ENCODE peak calls at places on chromosomes 13 and 19, in nine cellular contexts. L, C, B, G, S, E, O, Z and A are unnamed samples. For H3K79me2 and H4K20me1, the result is how much of the 10 kb centered on the place peaks cover.

GRCh38 chr19:3617463-3617862 is 9.1 kb downstream of the CACTIN start:
- DNase-seq in L (peak), C (no peak), B (no peak), G (peak), S (no peak), E (no peak), O (no peak), Z (peak), A (no peak)

GRCh38 chr19:33547676-33548075 is 26.1 kb upstream of the PEPD start:
- DNase-seq in L (no peak), C (no peak), B (no peak), G (no peak), S (no peak), E (no peak), O (no peak), Z (no peak), A (no peak)

GRCh38 chr13:23628765-23629565 is 58.8 kb downstream of the TNFRSF19 start:
- DNase-seq in L (no peak), C (no peak), B (no peak), G (no peak), S (no peak), E (no peak), O (no peak), Z (no peak), A (no peak)

GRCh38 chr19:16645140-16645539 is 14.8 kb downstream of the SMIM7 start:
- DNase-seq in L (no peak), C (no peak), B (no peak), G (no peak), S (no peak), E (no peak), O (no peak), Z (no peak), A (no peak)

GRCh38 chr19:35720648-35721047 is 2.8 kb downstream of the KMT2B start:
- DNase-seq in L (no peak), C (no peak), B (no peak), G (no peak), S (no peak), E (no peak), O (no peak), Z (no peak), A (no peak)

GRCh38 chr13:31987535-31988170 is 43.9 kb upstream of the FRY start:
- DNase-seq in L (no peak), C (no peak), B (no peak), G (no peak), S (no peak), E (no peak), O (no peak), Z (no peak), A (no peak)

GRCh38 chr19:30549151-30549550 is 177.0 kb downstream of the ZNF536 start:
- DNase-seq in L (no peak), C (no peak), B (no peak), G (no peak), S (no peak), E (no peak), O (no peak), Z (no peak), A (no peak)

GRCh38 chr19:4375620-4376228 is 24.6 kb downstream of the SH3GL1 start:
- DNase-seq in L (peak), C (peak), B (peak), G (peak), S (peak), E (peak), O (no peak), Z (no peak), A (peak)

GRCh38 chr19:34135401-34135800 is 36.9 kb upstream of the LSM14A start:
- DNase-seq in L (no peak), C (no peak), B (no peak), G (no peak), S (no peak), E (no peak), O (no peak), Z (no peak), A (no peak)

GRCh38 chr19:12126707-12127106 is 13.4 kb downstream of the ZNF20 start:
- DNase-seq in L (peak), C (no peak), B (no peak), G (peak), S (peak), E (peak), O (no peak), Z (peak), A (peak)

GRCh38 chr13:61734683-61735082 is 319.0 kb upstream of the PCDH20 start:
- DNase-seq in L (no peak), C (no peak), B (no peak), G (no peak), S (no peak), E (no peak), O (no peak), Z (no peak), A (no peak)

GRCh38 chr13:35988648-35989081 is 142.5 kb downstream of the DCLK1 start:
- DNase-seq in L (no peak), C (no peak), B (no peak), G (peak), S (no peak), E (no peak), O (no peak), Z (no peak), A (peak)

GRCh38 chr19:38267780-38268430 is 3.5 kb downstream of the SPINT2 start:
- DNase-seq in L (no peak), C (no peak), B (peak), G (peak), S (no peak), E (no peak), O (no peak), Z (no peak), A (no peak)

GRCh38 chr13:56864451-56864850 is 276.3 kb upstream of the PRR20A start:
- DNase-seq in L (no peak), C (no peak), B (peak), G (no peak), S (no peak), E (no peak), O (no peak), Z (no peak), A (no peak)

GRCh38 chr19:9903341-9903740 is 33.0 kb downstream of the OLFM2 start:
- DNase-seq in L (no peak), C (no peak), B (no peak), G (no peak), S (no peak), E (no peak), O (no peak), Z (no peak), A (no peak)

GRCh38 chr19:46786236-46787039 is 2.0 kb downstream of the SLC1A5 start:
- DNase-seq in L (peak), C (peak), B (peak), G (peak), S (peak), E (peak), O (no peak), Z (peak), A (peak)

GRCh38 chr13:85212692-85213091 is 586.5 kb downstream of the SLITRK6 start:
- DNase-seq in L (no peak), C (no peak), B (no peak), G (no peak), S (no peak), E (no peak), O (no peak), Z (no peak), A (no peak)

GRCh38 chr19:10238172-10238783 is 7.1 kb upstream of the S1PR2 start:
- DNase-seq in L (no peak), C (peak), B (peak), G (no peak), S (no peak), E (peak), O (no peak), Z (no peak), A (peak)

GRCh38 chr13:110812111-110812868 is 98.8 kb downstream of the ING1 start:
- DNase-seq in L (no peak), C (no peak), B (no peak), G (peak), S (no peak), E (no peak), O (no peak), Z (no peak), A (peak)

GRCh38 chr13:85194482-85194881 is 604.7 kb downstream of the SLITRK6 start:
- DNase-seq in L (no peak), C (no peak), B (no peak), G (no peak), S (no peak), E (no peak), O (no peak), Z (no peak), A (no peak)

GRCh38 chr19:48501961-48502719 is 9.5 kb downstream of the LMTK3 start:
- DNase-seq in L (peak), C (peak), B (peak), G (peak), S (peak), E (peak), O (peak), Z (peak), A (peak)

GRCh38 chr19:10043286-10043927 is 30.1 kb downstream of the RDH8 start:
- DNase-seq in L (peak), C (no peak), B (peak), G (peak), S (no peak), E (no peak), O (no peak), Z (no peak), A (peak)

GRCh38 chr19:6725513-6726231 is 5.2 kb upstream of the C3 start:
- DNase-seq in L (no peak), C (no peak), B (no peak), G (no peak), S (no peak), E (no peak), O (no peak), Z (no peak), A (no peak)

GRCh38 chr19:40084948-40085347 is 5.8 kb downstream of the ZNF780A start:
- DNase-seq in L (no peak), C (no peak), B (no peak), G (peak), S (no peak), E (no peak), O (no peak), Z (no peak), A (no peak)

GRCh38 chr13:53012707-53013106 is 15.9 kb upstream of the OLFM4 start:
- DNase-seq in L (no peak), C (no peak), B (no peak), G (no peak), S (no peak), E (peak), O (no peak), Z (peak), A (no peak)

DNA sequence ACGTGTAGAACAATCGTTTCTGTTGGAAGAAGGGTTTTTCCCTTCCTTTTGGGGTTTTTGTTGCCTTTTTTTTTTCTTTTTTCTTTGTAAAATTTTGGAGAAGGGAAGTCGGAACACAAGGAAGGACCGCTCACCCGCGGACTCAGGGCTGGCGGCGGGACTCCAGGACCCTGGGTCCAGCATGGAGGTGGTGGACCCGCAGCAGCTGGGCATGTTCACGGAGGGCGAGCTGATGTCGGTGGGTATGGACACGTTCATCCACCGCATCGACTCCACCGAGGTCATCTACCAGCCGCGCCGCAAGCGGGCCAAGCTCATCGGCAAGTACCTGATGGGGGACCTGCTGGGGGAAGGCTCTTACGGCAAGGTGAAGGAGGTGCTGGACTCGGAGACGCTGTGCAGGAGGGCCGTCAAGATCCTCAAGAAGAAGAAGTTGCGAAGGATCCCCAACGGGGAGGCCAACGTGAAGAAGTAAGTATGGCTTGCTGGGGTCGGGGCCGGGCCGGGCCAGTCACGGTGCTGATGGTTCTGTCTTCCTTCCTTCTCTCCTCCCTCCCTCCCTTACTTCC is 1.2 kb downstream of the STK11 start:
- DNase-seq in L (no peak), C (peak), B (no peak), G (no peak), S (no peak), E (peak), O (no peak), Z (peak), A (peak)
- H3K79me2 ChIP-seq in L (half or more), C (half or more), B (half or more), G (half or more), S (half or more), E (half or more), O (half or more), Z (half or more), A (half or more)

DNA sequence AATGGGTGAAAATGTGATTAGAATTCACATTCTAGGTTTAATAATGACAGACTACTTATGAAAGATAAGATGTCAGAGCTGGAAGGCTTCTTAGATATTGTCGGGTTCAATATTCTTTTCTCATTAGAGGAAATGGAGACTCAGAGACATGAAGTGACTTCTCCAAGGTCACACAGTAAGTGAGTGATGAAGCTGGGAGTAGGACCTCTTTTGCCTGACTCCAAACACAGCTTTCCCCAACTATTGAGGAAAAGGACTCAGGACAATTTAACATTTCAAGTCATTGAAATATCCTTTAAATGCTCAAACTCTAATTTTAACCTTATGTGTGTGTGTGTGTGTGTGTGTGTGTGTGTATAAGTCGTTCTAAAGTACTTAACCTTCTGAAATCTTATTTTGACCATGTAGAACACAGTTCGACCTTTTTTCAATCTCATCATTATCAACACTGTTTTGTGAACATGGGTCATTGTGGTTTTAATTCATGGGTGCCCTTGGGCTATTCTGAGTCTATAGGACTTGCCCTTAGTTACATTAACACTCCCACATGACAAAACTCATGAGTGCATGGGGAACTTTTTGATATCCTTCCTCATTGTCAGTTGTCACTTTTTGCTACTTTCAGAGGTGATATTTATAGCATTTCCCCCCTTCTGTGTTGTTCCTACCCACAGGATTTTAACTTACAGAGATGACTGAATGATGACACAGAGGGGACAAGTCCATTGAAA is 53.0 kb downstream of the LRCH1 start:
- DNase-seq in L (no peak), C (no peak), B (peak), G (no peak), S (no peak), E (peak), O (no peak), Z (no peak), A (no peak)
- H4K20me1 ChIP-seq in L (under half), C (under half), B (under half), G (under half), S (half or more), E (under half), O (under half), Z (under half), A (under half)

DNA sequence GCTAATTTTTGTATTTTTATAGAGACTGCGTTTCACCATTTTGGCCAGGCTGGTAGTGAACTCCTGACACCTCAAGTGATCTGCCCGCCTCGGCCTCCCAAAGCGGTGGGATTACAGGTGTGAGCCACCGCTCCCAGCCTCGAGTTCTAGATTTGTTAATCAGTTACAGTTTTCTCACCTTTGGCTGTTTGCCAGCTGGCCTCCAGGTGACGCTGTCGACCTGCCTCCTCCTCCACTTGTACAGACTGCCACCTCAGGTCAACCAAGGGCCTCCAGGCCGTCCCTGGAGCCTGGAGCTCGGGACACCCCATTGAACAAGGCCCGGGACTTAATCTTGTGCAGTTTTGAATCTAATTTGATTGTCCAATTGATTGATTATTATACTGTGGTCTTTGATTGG is 45.5 kb downstream of the IER2 start:
- DNase-seq in L (peak), C (peak), B (no peak), G (peak), S (no peak), E (peak), O (no peak), Z (peak), A (no peak)
- TF ChIP-seq EZH2phosphoT487 in L (no peak), C (no peak), B (no peak), G (no peak), S (no peak), E (no peak), O (no peak), Z (no peak), A (no peak)

GRCh38 chr13:113625965-113626661 is 31.9 kb downstream of the ATP4B start:
- DNase-seq in L (no peak), C (no peak), B (no peak), G (no peak), S (no peak), E (no peak), O (no peak), Z (no peak), A (peak)
- H3K79me2 ChIP-seq in L (half or more), C (under half), B (under half), G (under half), S (under half), E (under half), O (half or more), Z (half or more), A (half or more)